ENCODE peak calls at places on chromosome 13, in ten cellular contexts. Z is ACHN; K is ELR; B is adipocyte; P is RWPE1; T is activated CD4-positive, CD25-positive, alpha-beta regulatory T cell; S is small intestine; V is Peyer's patch; Y is ascending aorta; R is SW 1271. G is an unnamed sample.

GRCh38 chr13:36981156-36981743 is 17.9 kb downstream of the ALG5 start:
- DNase-seq in K (peak; percentile 77), Y (no peak), T (no peak), Z (peak; percentile 57), V (no peak), B (peak; percentile 82), S (peak; percentile 10), P (peak; percentile 30), R (no peak), G (no peak)

GRCh38 chr13:97627566-97627965 is 193.6 kb downstream of the RAP2A start:
- DNase-seq in T (no peak), S (no peak), P (peak; percentile 18), Y (peak; percentile 81), Z (no peak), B (peak; percentile 91), R (no peak), V (no peak), K (peak; percentile 38), G (no peak)

GRCh38 chr13:110005563-110005962 is 219.2 kb upstream of the IRS2 start:
- DNase-seq in T (no peak), P (no peak), Z (no peak), R (no peak), K (no peak), S (no peak), V (no peak), B (no peak), Y (no peak), G (no peak)

GRCh38 chr13:85896516-85897450 is 97.6 kb upstream of the SLITRK6 start:
- DNase-seq in S (no peak), Z (no peak), B (peak; percentile 0), Y (no peak), R (no peak), V (no peak), K (peak; percentile 12), P (peak; percentile 21), T (no peak), G (no peak)

GRCh38 chr13:27632214-27632613 is 10.5 kb downstream of the POLR1D start:
- DNase-seq in Y (no peak), T (no peak), P (no peak), V (no peak), B (no peak), K (no peak), S (no peak), R (no peak), Z (no peak), G (no peak)

GRCh38 chr13:20616059-20616797 is 49.3 kb downstream of the IFT88 start:
- DNase-seq in Y (no peak), R (peak; percentile 24), Z (no peak), V (no peak), T (no peak), S (no peak), P (peak; percentile 11), B (peak; percentile 55), K (peak; percentile 97), G (no peak)

GRCh38 chr13:36817996-36818395 is 1.0 kb upstream of the RFXAP start:
- DNase-seq in Z (no peak), Y (no peak), K (no peak), S (no peak), B (no peak), V (no peak), R (no peak), T (no peak), P (no peak), G (no peak)

GRCh38 chr13:48491423-48492122 is 41.3 kb downstream of the RCBTB2 start:
- DNase-seq in Z (no peak), R (no peak), S (no peak), Y (no peak), V (no peak), T (no peak), B (peak; percentile 22), P (no peak), K (peak; percentile 47), G (no peak)

GRCh38 chr13:41453620-41454019 is 3.7 kb upstream of the RGCC start:
- DNase-seq in R (no peak), V (no peak), S (no peak), Z (no peak), B (no peak), P (no peak), Y (no peak), T (no peak), K (no peak), G (no peak)

GRCh38 chr13:95896302-95896701 is 156.9 kb downstream of the UGGT2 start:
- DNase-seq in K (peak; percentile 44), T (no peak), Y (no peak), S (no peak), P (no peak), B (peak; percentile 44), Z (no peak), V (no peak), R (no peak), G (no peak)

GRCh38 chr13:65653548-65654078 is 1576.5 kb downstream of the PCDH9 start:
- DNase-seq in S (no peak), V (no peak), Z (no peak), T (no peak), Y (no peak), K (peak; percentile 9), P (no peak), R (no peak), B (peak; percentile 15), G (no peak)

G was measured in osteocyte.